ENCODE peak calls at places on chromosomes 3 and 15, in four cellular contexts. One of them, this sample, is unnamed.

GRCh38 chr15:40871749-40872617 is 2.1 kb downstream of the RHOV start:
- DNase-seq in K562: no peak
- DNase-seq in H1: no peak
- DNase-seq in HepG2: no peak
- DNase-seq in this sample: no peak

GRCh38 chr3:47251689-47252088 is 30.9 kb downstream of the KIF9 start:
- DNase-seq in K562: no peak
- DNase-seq in H1: no peak
- DNase-seq in HepG2: no peak
- DNase-seq in this sample: no peak

GRCh38 chr3:21682231-21682630 is 68.8 kb downstream of the ZNF385D start:
- DNase-seq in K562: no peak
- DNase-seq in H1: no peak
- DNase-seq in HepG2: no peak
- DNase-seq in this sample: no peak

GRCh38 chr15:75650908-75651809 is 3.4 kb downstream of the SNX33 start:
- DNase-seq in K562: peak
- DNase-seq in H1: no peak
- DNase-seq in HepG2: peak
- DNase-seq in this sample: no peak

GRCh38 chr15:66429117-66429516 is 42.4 kb downstream of the MAP2K1 start:
- DNase-seq in K562: no peak
- DNase-seq in H1: no peak
- DNase-seq in HepG2: no peak
- DNase-seq in this sample: no peak

GRCh38 chr3:67228136-67228535 is 230.0 kb downstream of the KBTBD8 start:
- DNase-seq in K562: no peak
- DNase-seq in H1: no peak
- DNase-seq in HepG2: no peak
- DNase-seq in this sample: no peak

GRCh38 chr15:89654847-89655805 is at the start of gene KIF7:
- DNase-seq in K562: peak
- DNase-seq in H1: peak
- DNase-seq in HepG2: peak
- DNase-seq in this sample: peak

GRCh38 chr3:26964836-26965235 is 342.3 kb downstream of the LRRC3B start:
- DNase-seq in K562: no peak
- DNase-seq in H1: no peak
- DNase-seq in HepG2: no peak
- DNase-seq in this sample: no peak

GRCh38 chr3:16252988-16253387 is 11.8 kb downstream of the DPH3 start:
- DNase-seq in K562: no peak
- DNase-seq in H1: no peak
- DNase-seq in HepG2: no peak
- DNase-seq in this sample: no peak

GRCh38 chr3:119660474-119661150 is at the start of gene POPDC2:
- DNase-seq in K562: no peak
- DNase-seq in H1: no peak
- DNase-seq in HepG2: no peak
- DNase-seq in this sample: no peak

GRCh38 chr3:151169262-151169661 is 33.8 kb downstream of the GPR171 start:
- DNase-seq in K562: no peak
- DNase-seq in H1: no peak
- DNase-seq in HepG2: no peak
- DNase-seq in this sample: no peak

GRCh38 chr3:122080188-122080587 is 25.0 kb downstream of the CD86 start:
- DNase-seq in K562: no peak
- DNase-seq in H1: no peak
- DNase-seq in HepG2: no peak
- DNase-seq in this sample: no peak

GRCh38 chr15:97425596-97425995 is 534.9 kb upstream of the ARRDC4 start:
- DNase-seq in K562: no peak
- DNase-seq in H1: no peak
- DNase-seq in HepG2: no peak
- DNase-seq in this sample: no peak

GRCh38 chr3:123618768-123619484 is 34.1 kb upstream of the HACD2 start:
- DNase-seq in K562: no peak
- DNase-seq in H1: no peak
- DNase-seq in HepG2: no peak
- DNase-seq in this sample: no peak

GRCh38 chr3:116446037-116446436 is 750 bp upstream of the LSAMP start:
- DNase-seq in K562: no peak
- DNase-seq in H1: no peak
- DNase-seq in HepG2: no peak
- DNase-seq in this sample: no peak
- TF ChIP-seq PHF8 in K562: no peak
- TF ChIP-seq PHF8 in H1: no peak
- TF ChIP-seq PHF8 in HepG2: no peak
- TF ChIP-seq PHF8 in this sample: no peak

GRCh38 chr3:110576962-110577361 is 494.7 kb upstream of the NECTIN3 start:
- DNase-seq in K562: no peak
- DNase-seq in H1: peak
- DNase-seq in HepG2: no peak
- DNase-seq in this sample: peak
- TF ChIP-seq PHF8 in K562: no peak
- TF ChIP-seq PHF8 in H1: no peak
- TF ChIP-seq PHF8 in HepG2: no peak
- TF ChIP-seq PHF8 in this sample: no peak

GRCh38 chr3:13308406-13308805 is 111.7 kb downstream of the NUP210 start:
- DNase-seq in K562: peak
- DNase-seq in H1: peak
- DNase-seq in HepG2: peak
- DNase-seq in this sample: peak

GRCh38 chr3:13309004-13309403 is 111.1 kb downstream of the NUP210 start:
- DNase-seq in K562: no peak
- DNase-seq in H1: no peak
- DNase-seq in HepG2: no peak
- DNase-seq in this sample: no peak

GRCh38 chr3:13307041-13307440 is 113.1 kb downstream of the NUP210 start:
- DNase-seq in K562: no peak
- DNase-seq in H1: no peak
- DNase-seq in HepG2: no peak
- DNase-seq in this sample: no peak

GRCh38 chr3:13303410-13303809 is 116.7 kb downstream of the NUP210 start:
- DNase-seq in K562: no peak
- DNase-seq in H1: no peak
- DNase-seq in HepG2: no peak
- DNase-seq in this sample: no peak

GRCh38 chr3:13305623-13306022 is 114.5 kb downstream of the NUP210 start:
- DNase-seq in K562: no peak
- DNase-seq in H1: no peak
- DNase-seq in HepG2: no peak
- DNase-seq in this sample: no peak
- TF ChIP-seq PHF8 in K562: no peak
- TF ChIP-seq PHF8 in H1: no peak
- TF ChIP-seq PHF8 in HepG2: no peak
- TF ChIP-seq PHF8 in this sample: no peak

GRCh38 chr3:90184861-90185260 is 1077.4 kb downstream of the EPHA3 start:
- DNase-seq in K562: no peak
- DNase-seq in H1: peak
- DNase-seq in HepG2: no peak
- DNase-seq in this sample: peak
- TF ChIP-seq PHF8 in K562: no peak
- TF ChIP-seq PHF8 in H1: no peak
- TF ChIP-seq PHF8 in HepG2: no peak
- TF ChIP-seq PHF8 in this sample: no peak

DNA sequence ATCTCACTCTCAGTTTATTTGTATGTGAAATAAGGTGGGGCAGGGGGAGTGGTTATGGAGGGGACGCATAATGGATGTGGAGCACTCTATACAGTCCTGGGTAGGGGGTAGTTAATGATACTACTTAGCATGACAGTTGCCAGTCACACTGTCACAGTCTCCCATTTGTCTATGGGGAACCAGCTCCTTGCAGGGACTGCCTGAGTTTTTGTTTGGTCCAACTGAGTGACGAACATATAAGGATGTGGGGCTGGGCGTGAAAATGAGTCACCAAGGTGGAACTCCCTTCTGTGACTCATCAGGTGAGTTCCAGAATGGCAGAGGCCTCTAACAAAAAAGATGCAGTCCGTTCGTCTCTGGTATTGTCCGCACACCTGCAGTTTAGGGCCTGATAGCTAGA is 235.3 kb upstream of the ST8SIA2 start:
- DNase-seq in K562: no peak
- DNase-seq in H1: no peak
- DNase-seq in HepG2: no peak
- DNase-seq in this sample: peak
- TF ChIP-seq PHF8 in K562: no peak
- TF ChIP-seq PHF8 in H1: no peak
- TF ChIP-seq PHF8 in HepG2: no peak
- TF ChIP-seq PHF8 in this sample: no peak

GRCh38 chr3:10187944-10188343 is 23.2 kb downstream of the IRAK2 start:
- DNase-seq in K562: no peak
- DNase-seq in H1: no peak
- DNase-seq in HepG2: no peak
- DNase-seq in this sample: no peak

GRCh38 chr3:10192953-10193691 is 28.4 kb downstream of the IRAK2 start:
- DNase-seq in K562: no peak
- DNase-seq in H1: no peak
- DNase-seq in HepG2: peak
- DNase-seq in this sample: peak

GRCh38 chr3:10188798-10189556 is 24.3 kb downstream of the IRAK2 start:
- DNase-seq in K562: no peak
- DNase-seq in H1: no peak
- DNase-seq in HepG2: no peak
- DNase-seq in this sample: no peak

GRCh38 chr3:10187295-10187876 is 22.7 kb downstream of the IRAK2 start:
- DNase-seq in K562: no peak
- DNase-seq in H1: no peak
- DNase-seq in HepG2: no peak
- DNase-seq in this sample: no peak

DNA sequence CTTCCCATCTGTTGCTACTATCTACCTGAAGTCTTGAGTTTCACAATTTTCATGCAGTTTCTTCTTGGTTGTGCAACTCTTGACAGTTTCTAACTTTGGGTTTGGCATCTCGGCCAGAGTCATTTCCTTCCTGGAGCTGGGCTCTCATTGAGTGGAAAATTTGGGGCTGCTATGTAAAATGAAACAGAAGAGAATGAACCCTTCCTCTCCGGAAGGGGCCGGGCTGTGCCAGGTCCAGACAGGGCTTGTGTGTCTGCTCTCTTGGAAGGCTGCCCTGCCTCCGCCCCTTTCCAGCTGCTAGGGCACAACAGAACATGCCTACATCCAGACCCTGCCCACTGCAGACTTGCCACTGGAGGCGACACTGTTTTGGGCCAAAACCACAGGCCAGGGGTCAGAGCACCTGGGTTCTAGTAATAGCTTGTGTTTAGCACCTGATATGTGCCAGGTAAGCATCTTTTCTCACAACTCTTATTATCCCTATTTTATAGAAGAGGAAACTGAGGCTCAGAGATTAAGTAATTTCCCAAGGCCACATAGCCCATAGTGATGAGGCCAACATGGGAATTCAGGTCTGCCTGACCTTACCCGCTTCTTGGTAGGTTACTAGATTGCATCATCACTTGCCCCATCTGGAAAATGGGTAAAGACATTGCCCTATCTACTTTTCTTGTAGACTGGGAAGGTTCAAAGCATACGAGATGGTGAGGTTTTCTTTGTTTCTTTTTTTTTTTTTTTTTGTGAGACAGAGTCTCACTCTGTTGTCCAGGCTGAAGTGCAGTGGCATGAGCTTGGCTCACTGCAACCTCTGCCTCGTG is 25.0 kb downstream of the IRAK2 start:
- DNase-seq in K562: no peak
- DNase-seq in H1: no peak
- DNase-seq in HepG2: no peak
- DNase-seq in this sample: peak
- TF ChIP-seq PHF8 in K562: no peak
- TF ChIP-seq PHF8 in H1: no peak
- TF ChIP-seq PHF8 in HepG2: no peak
- TF ChIP-seq PHF8 in this sample: no peak

DNA sequence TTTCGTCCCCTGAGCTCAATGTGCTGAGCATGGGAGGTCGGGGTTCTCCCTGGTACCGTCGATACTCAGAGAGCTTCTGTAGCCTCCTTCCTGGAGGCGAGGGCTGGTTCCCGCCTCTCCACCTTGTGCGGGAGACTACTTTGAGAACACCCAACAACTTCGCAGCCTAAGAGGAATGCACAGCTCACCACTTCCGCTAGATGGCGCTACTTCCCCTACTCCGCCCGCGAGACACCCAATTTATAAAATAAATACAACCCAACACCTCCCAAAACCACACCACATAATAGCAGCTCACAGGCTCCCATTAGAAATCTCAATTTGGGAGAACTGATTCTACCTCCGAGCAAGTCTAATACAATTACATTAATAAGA is 1.2 kb downstream of the RGMA start:
- DNase-seq in K562: peak
- DNase-seq in H1: peak
- DNase-seq in HepG2: peak
- DNase-seq in this sample: peak
- TF ChIP-seq PHF8 in K562: no peak
- TF ChIP-seq PHF8 in H1: no peak
- TF ChIP-seq PHF8 in HepG2: no peak
- TF ChIP-seq PHF8 in this sample: no peak